ENCODE peak calls at places on chromosome 10, in seven cellular contexts. J is NCI-H774; F is mammary epithelial cell; H is non-pigmented ciliary epithelial cell; C is prostate gland; R is GM03348; U is activated gamma-delta T cell treated with anti-CD3 and anti-CD28 coated beads, Interleukin-2, amount 50 U/mL, for 16 hours. E is an unnamed sample.

GRCh38 chr10:129917936-129918335 is 46.1 kb downstream of the EBF3 start:
- DNase-seq in J (no peak), F (no peak), H (no peak), C (no peak), R (no peak), U (no peak), E (no peak)

GRCh38 chr10:26733750-26734568 is 36.5 kb downstream of the PDSS1 start:
- DNase-seq in J (peak), F (no peak), H (no peak), C (peak), R (no peak), U (no peak), E (no peak)

GRCh38 chr10:110399163-110400094 is 94.7 kb upstream of the SMNDC1 start:
- DNase-seq in J (no peak), F (peak), H (peak), C (no peak), R (peak), U (no peak), E (no peak)

GRCh38 chr10:45375716-45376231 is 1.8 kb downstream of the ALOX5 start:
- DNase-seq in J (no peak), F (no peak), H (no peak), C (no peak), R (no peak), U (no peak), E (no peak)

GRCh38 chr10:10498781-10499180 is 518.9 kb upstream of the CELF2 start:
- DNase-seq in J (no peak), F (no peak), H (no peak), C (no peak), R (no peak), U (no peak), E (no peak)

GRCh38 chr10:116767235-116767634 is 24.9 kb upstream of the HSPA12A start:
- DNase-seq in J (no peak), F (no peak), H (no peak), C (no peak), R (peak), U (no peak), E (no peak)

GRCh38 chr10:132880148-132880981 is 62.0 kb downstream of the CFAP46 start:
- DNase-seq in J (no peak), F (no peak), H (no peak), C (no peak), R (no peak), U (no peak), E (no peak)

GRCh38 chr10:127527891-127528290 is 21.2 kb upstream of the NPS start:
- DNase-seq in J (no peak), F (no peak), H (no peak), C (no peak), R (no peak), U (no peak), E (no peak)

GRCh38 chr10:115895196-115895595 is 377.8 kb downstream of the GFRA1 start:
- DNase-seq in J (no peak), F (no peak), H (no peak), C (no peak), R (no peak), U (no peak), E (no peak)

GRCh38 chr10:70418713-70419112 is 14.8 kb downstream of the EIF4EBP2 start:
- DNase-seq in J (no peak), F (no peak), H (no peak), C (no peak), R (no peak), U (no peak), E (no peak)

GRCh38 chr10:132974249-132974796 is 32.0 kb upstream of the CFAP46 start:
- DNase-seq in J (no peak), F (no peak), H (no peak), C (no peak), R (no peak), U (no peak), E (no peak)

GRCh38 chr10:79026341-79026761 is 42.4 kb upstream of the ZMIZ1 start:
- DNase-seq in J (no peak), F (no peak), H (no peak), C (no peak), R (no peak), U (no peak), E (no peak)

GRCh38 chr10:110258542-110258941 is 46.2 kb downstream of the SMNDC1 start:
- DNase-seq in J (no peak), F (no peak), H (no peak), C (no peak), R (no peak), U (no peak), E (no peak)

GRCh38 chr10:78991187-78991586 is 77.6 kb upstream of the ZMIZ1 start:
- DNase-seq in J (peak), F (peak), H (no peak), C (no peak), R (peak), U (no peak), E (no peak)

GRCh38 chr10:124903119-124903518 is 38.8 kb upstream of the ZRANB1 start:
- DNase-seq in J (no peak), F (no peak), H (no peak), C (no peak), R (no peak), U (no peak), E (no peak)